ENCODE peak calls at places on chromosomes 1 and 21, in five cellular contexts. One of them, this sample, is unnamed.

GRCh38 chr1:38990746-38991637 is at the start of gene AKIRIN1:
- DNase-seq in K562: peak
- DNase-seq in HepG2: peak
- DNase-seq in HCT116: peak
- DNase-seq in H1: peak
- DNase-seq in this sample: peak

GRCh38 chr1:209421186-209421585 is 162.3 kb upstream of the CAMK1G start:
- DNase-seq in K562: no peak
- DNase-seq in HepG2: no peak
- DNase-seq in HCT116: no peak
- DNase-seq in H1: no peak
- DNase-seq in this sample: no peak

GRCh38 chr1:5951846-5952410 is 40.3 kb downstream of the NPHP4 start:
- DNase-seq in K562: no peak
- DNase-seq in HepG2: no peak
- DNase-seq in HCT116: no peak
- DNase-seq in H1: no peak
- DNase-seq in this sample: no peak

GRCh38 chr21:45285266-45285931 is 2.3 kb downstream of the POFUT2 start:
- DNase-seq in K562: no peak
- DNase-seq in HepG2: no peak
- DNase-seq in HCT116: no peak
- DNase-seq in H1: no peak
- DNase-seq in this sample: no peak

GRCh38 chr1:109218516-109218915 is 4.8 kb downstream of the SARS1 start:
- DNase-seq in K562: no peak
- DNase-seq in HepG2: no peak
- DNase-seq in HCT116: no peak
- DNase-seq in H1: no peak
- DNase-seq in this sample: no peak

GRCh38 chr1:197811769-197812168 is 36.5 kb upstream of the DENND1B start:
- DNase-seq in K562: no peak
- DNase-seq in HepG2: no peak
- DNase-seq in HCT116: no peak
- DNase-seq in H1: no peak
- DNase-seq in this sample: no peak

GRCh38 chr1:53959664-53960250 is 13.6 kb downstream of the LRRC42 start:
- DNase-seq in K562: peak
- DNase-seq in HepG2: peak
- DNase-seq in HCT116: no peak
- DNase-seq in H1: no peak
- DNase-seq in this sample: no peak

GRCh38 chr1:61082336-61083013 is at the start of gene NFIA:
- DNase-seq in K562: peak
- DNase-seq in HepG2: peak
- DNase-seq in HCT116: peak
- DNase-seq in H1: no peak
- DNase-seq in this sample: peak

GRCh38 chr1:57086141-57086540 is 120.3 kb upstream of the C8B start:
- DNase-seq in K562: no peak
- DNase-seq in HepG2: no peak
- DNase-seq in HCT116: no peak
- DNase-seq in H1: no peak
- DNase-seq in this sample: no peak

GRCh38 chr1:218660678-218661053 is 315.5 kb downstream of the TGFB2 start:
- DNase-seq in K562: no peak
- DNase-seq in HepG2: no peak
- DNase-seq in HCT116: peak
- DNase-seq in H1: no peak
- DNase-seq in this sample: peak

GRCh38 chr1:23570001-23570691 is 10.8 kb upstream of the ID3 start:
- DNase-seq in K562: no peak
- DNase-seq in HepG2: no peak
- DNase-seq in HCT116: no peak
- DNase-seq in H1: no peak
- DNase-seq in this sample: no peak

GRCh38 chr1:184033711-184034167 is 3.8 kb downstream of the COLGALT2 start:
- DNase-seq in K562: no peak
- DNase-seq in HepG2: no peak
- DNase-seq in HCT116: no peak
- DNase-seq in H1: no peak
- DNase-seq in this sample: no peak

GRCh38 chr1:192852001-192852400 is 43.2 kb downstream of the RGS2 start:
- DNase-seq in K562: no peak
- DNase-seq in HepG2: no peak
- DNase-seq in HCT116: no peak
- DNase-seq in H1: no peak
- DNase-seq in this sample: no peak

GRCh38 chr1:17265162-17265561 is 16.3 kb downstream of the PADI3 start:
- DNase-seq in K562: no peak
- DNase-seq in HepG2: no peak
- DNase-seq in HCT116: no peak
- DNase-seq in H1: no peak
- DNase-seq in this sample: no peak

GRCh38 chr1:111597433-111597832 is 22.2 kb upstream of the RAP1A start:
- DNase-seq in K562: no peak
- DNase-seq in HepG2: no peak
- DNase-seq in HCT116: no peak
- DNase-seq in H1: no peak
- DNase-seq in this sample: no peak

GRCh38 chr1:56654126-56654923 is 9.2 kb downstream of the PRKAA2 start:
- DNase-seq in K562: no peak
- DNase-seq in HepG2: no peak
- DNase-seq in HCT116: no peak
- DNase-seq in H1: no peak
- DNase-seq in this sample: no peak

GRCh38 chr1:185719021-185719420 is 15.2 kb upstream of the HMCN1 start:
- DNase-seq in K562: no peak
- DNase-seq in HepG2: no peak
- DNase-seq in HCT116: peak
- DNase-seq in H1: no peak
- DNase-seq in this sample: no peak

GRCh38 chr1:32215629-32216505 is 6.3 kb downstream of the TMEM234 start:
- DNase-seq in K562: peak
- DNase-seq in HepG2: peak
- DNase-seq in HCT116: peak
- DNase-seq in H1: no peak
- DNase-seq in this sample: no peak

GRCh38 chr1:11920239-11920903 is 5.9 kb downstream of the KIAA2013 start:
- DNase-seq in K562: no peak
- DNase-seq in HepG2: no peak
- DNase-seq in HCT116: no peak
- DNase-seq in H1: no peak
- DNase-seq in this sample: no peak

GRCh38 chr21:45070970-45071369 is 3.4 kb upstream of the ADARB1 start:
- DNase-seq in K562: no peak
- DNase-seq in HepG2: no peak
- DNase-seq in HCT116: no peak
- DNase-seq in H1: no peak
- DNase-seq in this sample: no peak

GRCh38 chr1:154999651-155000474 is 2.7 kb upstream of the ZBTB7B start:
- DNase-seq in K562: peak
- DNase-seq in HepG2: peak
- DNase-seq in HCT116: no peak
- DNase-seq in H1: no peak
- DNase-seq in this sample: no peak

GRCh38 chr1:41639332-41639936 is 155.0 kb upstream of the EDN2 start:
- DNase-seq in K562: no peak
- DNase-seq in HepG2: no peak
- DNase-seq in HCT116: no peak
- DNase-seq in H1: no peak
- DNase-seq in this sample: no peak

DNA sequence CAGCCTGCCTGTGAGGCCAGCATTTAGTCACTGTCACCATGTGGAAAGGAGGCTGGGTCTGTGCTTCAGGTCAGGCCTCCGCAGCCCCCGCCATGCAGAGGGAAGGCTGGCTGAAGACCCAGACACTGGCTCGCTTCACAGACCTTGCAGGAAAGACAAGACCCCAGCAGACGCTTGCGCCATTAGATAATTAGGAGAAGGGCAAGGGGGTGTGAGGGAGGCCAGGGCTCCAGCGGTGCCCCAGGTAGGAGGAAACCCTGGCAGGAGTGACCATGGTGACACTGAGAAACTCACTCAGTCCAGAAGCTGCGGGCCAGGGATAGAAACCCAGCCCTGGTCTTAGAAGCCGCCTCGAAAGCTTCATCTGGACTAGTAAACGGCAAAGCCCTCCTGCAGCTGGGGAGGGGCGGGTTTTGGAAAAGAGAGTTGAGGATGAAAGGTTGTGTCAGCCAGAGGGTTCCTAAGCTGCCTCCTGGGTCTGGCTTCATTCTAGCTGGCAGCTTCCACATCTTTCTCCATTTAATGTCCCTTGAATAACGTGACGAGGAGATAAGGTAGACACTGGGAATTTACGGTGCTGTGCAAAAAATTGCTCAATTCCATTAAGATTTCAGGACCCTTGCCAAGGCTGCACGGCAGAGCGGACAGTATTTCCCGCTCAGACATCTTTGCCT is 294.1 kb upstream of the VAMP3 start:
- DNase-seq in K562: no peak
- DNase-seq in HepG2: no peak
- DNase-seq in HCT116: no peak
- DNase-seq in H1: no peak
- DNase-seq in this sample: no peak
- TF ChIP-seq SIN3A in K562: no peak
- TF ChIP-seq SIN3A in HepG2: no peak
- TF ChIP-seq SIN3A in HCT116: no peak
- TF ChIP-seq SIN3A in H1: no peak
- TF ChIP-seq SIN3A in this sample: no peak

GRCh38 chr1:179230251-179230650 is 774 bp upstream of the ABL2 start:
- DNase-seq in K562: no peak
- DNase-seq in HepG2: no peak
- DNase-seq in HCT116: no peak
- DNase-seq in H1: no peak
- DNase-seq in this sample: no peak
- H3K4me3 ChIP-seq in K562: peak
- H3K4me3 ChIP-seq in HepG2: peak
- H3K4me3 ChIP-seq in HCT116: peak
- H3K4me3 ChIP-seq in H1: peak
- H3K4me3 ChIP-seq in this sample: peak

GRCh38 chr21:39183272-39184049 is at the start of gene PSMG1:
- DNase-seq in K562: peak
- DNase-seq in HepG2: peak
- DNase-seq in HCT116: peak
- DNase-seq in H1: peak
- DNase-seq in this sample: peak

GRCh38 chr21:39184050-39184980 is 1.1 kb upstream of the PSMG1 start:
- DNase-seq in K562: no peak
- DNase-seq in HepG2: no peak
- DNase-seq in HCT116: no peak
- DNase-seq in H1: no peak
- DNase-seq in this sample: no peak

GRCh38 chr21:39181205-39181818 is 1.9 kb downstream of the PSMG1 start:
- DNase-seq in K562: no peak
- DNase-seq in HepG2: no peak
- DNase-seq in HCT116: no peak
- DNase-seq in H1: no peak
- DNase-seq in this sample: no peak

GRCh38 chr21:39182016-39182415 is 1.2 kb downstream of the PSMG1 start:
- DNase-seq in K562: no peak
- DNase-seq in HepG2: no peak
- DNase-seq in HCT116: no peak
- DNase-seq in H1: no peak
- DNase-seq in this sample: no peak

DNA sequence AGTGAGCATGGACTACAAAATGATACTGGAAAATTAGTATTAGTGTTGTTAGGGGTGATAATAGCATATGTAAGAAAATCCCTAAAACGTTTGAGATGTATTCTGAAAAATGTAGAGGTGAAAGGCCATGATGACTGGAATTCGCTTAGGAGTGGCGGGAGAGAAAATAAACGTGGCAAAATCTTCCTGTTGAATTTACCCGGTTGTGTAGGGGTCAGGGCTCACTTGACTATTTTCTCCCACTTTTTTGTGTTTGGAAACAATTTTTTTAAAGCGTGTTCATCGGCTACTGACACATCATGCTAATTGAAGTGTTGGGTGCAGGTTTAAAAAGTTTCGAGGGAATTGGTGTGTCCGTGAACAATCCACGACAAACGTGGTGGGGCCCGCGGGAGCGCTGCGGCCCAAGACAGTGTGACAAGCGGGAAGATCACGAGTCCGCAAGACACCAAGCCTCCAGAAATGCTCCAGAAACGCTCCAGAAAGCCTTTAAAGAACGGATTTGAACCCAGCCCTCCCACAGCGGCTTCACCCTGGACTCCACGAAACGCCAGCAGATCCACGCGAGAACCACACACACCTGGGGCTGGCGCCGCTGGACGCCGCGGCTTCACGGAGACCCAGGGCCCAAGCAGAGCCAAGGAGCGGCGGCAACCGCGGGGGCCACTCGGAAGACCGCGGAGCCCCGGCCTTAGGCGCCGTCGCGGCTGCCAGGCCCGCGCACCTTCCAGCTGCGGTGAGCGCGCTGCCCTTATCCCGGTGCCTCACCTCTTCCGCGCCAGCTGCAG is 573 bp downstream of the PSMG1 start:
- DNase-seq in K562: no peak
- DNase-seq in HepG2: no peak
- DNase-seq in HCT116: no peak
- DNase-seq in H1: no peak
- DNase-seq in this sample: no peak
- TF ChIP-seq SIN3A in K562: no peak
- TF ChIP-seq SIN3A in HepG2: no peak
- TF ChIP-seq SIN3A in HCT116: no peak
- TF ChIP-seq SIN3A in H1: no peak
- TF ChIP-seq SIN3A in this sample: no peak

GRCh38 chr1:203746281-203746680 is 18.7 kb upstream of the LAX1 start:
- DNase-seq in K562: no peak
- DNase-seq in HepG2: no peak
- DNase-seq in HCT116: no peak
- DNase-seq in H1: no peak
- DNase-seq in this sample: no peak

GRCh38 chr1:203743101-203743501 is 21.9 kb upstream of the LAX1 start:
- DNase-seq in K562: no peak
- DNase-seq in HepG2: no peak
- DNase-seq in HCT116: no peak
- DNase-seq in H1: peak
- DNase-seq in this sample: no peak

GRCh38 chr1:203742446-203742845 is 22.5 kb upstream of the LAX1 start:
- DNase-seq in K562: no peak
- DNase-seq in HepG2: no peak
- DNase-seq in HCT116: no peak
- DNase-seq in H1: no peak
- DNase-seq in this sample: no peak

GRCh38 chr1:203744008-203744972 is 20.7 kb upstream of the LAX1 start:
- DNase-seq in K562: no peak
- DNase-seq in HepG2: no peak
- DNase-seq in HCT116: no peak
- DNase-seq in H1: no peak
- DNase-seq in this sample: no peak
- H3K4me3 ChIP-seq in K562: no peak
- H3K4me3 ChIP-seq in HepG2: no peak
- H3K4me3 ChIP-seq in HCT116: no peak
- H3K4me3 ChIP-seq in H1: no peak
- H3K4me3 ChIP-seq in this sample: no peak

This sample was measured in Panc1.